ENCODE peak calls at places on chromosomes 11 and 22, in eight cellular contexts. Y, T, Z, W, V, E, I and D are unnamed samples.

GRCh38 chr11:34256591-34256990 is 101.2 kb downstream of the ABTB2 start:
- DNase-seq in E (no peak), Z (no peak), I (no peak), T (no peak), W (no peak), Y (no peak), V (no peak), D (no peak)

GRCh38 chr22:35930933-35931332 is 97.7 kb downstream of the RBFOX2 start:
- DNase-seq in W (peak; percentile 69), T (no peak), I (no peak), Y (no peak), E (peak; percentile 57), V (no peak), Z (no peak), D (no peak)

GRCh38 chr22:30310881-30311771 is 15.6 kb downstream of the TBC1D10A start:
- DNase-seq in I (no peak), Z (peak; percentile 70), T (no peak), E (no peak), Y (peak; percentile 43), W (peak; percentile 78), V (peak; percentile 80), D (peak; percentile 77)

GRCh38 chr11:72190581-72191205 is 1.2 kb upstream of the FOLR1 start:
- DNase-seq in T (no peak), Y (no peak), W (no peak), I (no peak), Z (no peak), V (no peak), E (no peak), D (no peak)

GRCh38 chr11:68992743-68993255 is 12.0 kb upstream of the MRGPRD start:
- DNase-seq in E (no peak), V (peak; percentile 1), Y (no peak), W (no peak), T (no peak), Z (no peak), I (no peak), D (no peak)

GRCh38 chr11:109338131-109338530 is 83.9 kb upstream of the C11orf87 start:
- DNase-seq in Z (no peak), W (peak; percentile 75), I (no peak), E (no peak), Y (no peak), V (no peak), T (no peak), D (no peak)

GRCh38 chr11:45051621-45052020 is 94.8 kb upstream of the PRDM11 start:
- DNase-seq in V (no peak), Z (no peak), E (no peak), W (no peak), I (no peak), Y (no peak), T (no peak), D (no peak)

GRCh38 chr11:68838572-68838964 is 3.1 kb downstream of the CPT1A start:
- DNase-seq in Z (no peak), E (no peak), I (no peak), T (no peak), Y (no peak), W (no peak), V (no peak), D (no peak)

GRCh38 chr22:27238935-27239510 is 562.5 kb downstream of the MN1 start:
- DNase-seq in Z (no peak), T (no peak), E (no peak), W (peak; percentile 100), I (no peak), V (no peak), Y (no peak), D (peak; percentile 52)

GRCh38 chr22:50443801-50444625 is 30.8 kb downstream of the SBF1 start:
- DNase-seq in Z (no peak), T (no peak), I (no peak), Y (no peak), W (no peak), V (no peak), E (no peak), D (no peak)

GRCh38 chr11:35088676-35089075 is 50.3 kb upstream of the CD44 start:
- DNase-seq in Y (no peak), V (no peak), T (no peak), E (no peak), W (peak; percentile 59), Z (peak; percentile 73), I (no peak), D (no peak)

GRCh38 chr22:44133161-44133560 is 47.6 kb upstream of the PARVG start:
- DNase-seq in Z (no peak), W (peak; percentile 92), V (no peak), T (no peak), Y (no peak), E (no peak), I (no peak), D (no peak)

DNA sequence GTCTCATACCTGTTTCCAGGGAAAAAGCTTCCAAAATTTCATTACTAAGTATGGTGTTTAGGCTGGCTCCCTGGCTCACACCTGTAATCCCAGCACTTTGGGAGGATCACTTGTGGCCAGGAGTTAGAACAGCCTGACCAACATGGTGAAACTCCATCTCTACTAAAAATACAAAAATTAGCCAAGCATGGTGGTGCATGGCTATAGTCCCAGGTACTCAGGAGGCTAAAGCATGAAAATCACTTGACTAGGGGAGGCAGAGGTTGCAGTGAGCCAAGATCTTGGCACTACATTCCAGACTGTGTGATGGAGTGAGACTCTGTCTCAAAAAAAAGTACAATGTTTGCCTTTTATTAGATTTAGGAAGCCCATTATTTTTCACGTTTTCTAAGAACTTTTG is 331.5 kb upstream of the CCDC90B start:
- DNase-seq in Y (no peak), W (no peak), V (no peak), T (no peak), E (no peak), I (no peak), Z (no peak), D (no peak)
- TF ChIP-seq CTCF in Y (no peak), W (no peak), V (no peak), T (no peak), E (no peak), I (no peak), Z (no peak), D (no peak)

DNA sequence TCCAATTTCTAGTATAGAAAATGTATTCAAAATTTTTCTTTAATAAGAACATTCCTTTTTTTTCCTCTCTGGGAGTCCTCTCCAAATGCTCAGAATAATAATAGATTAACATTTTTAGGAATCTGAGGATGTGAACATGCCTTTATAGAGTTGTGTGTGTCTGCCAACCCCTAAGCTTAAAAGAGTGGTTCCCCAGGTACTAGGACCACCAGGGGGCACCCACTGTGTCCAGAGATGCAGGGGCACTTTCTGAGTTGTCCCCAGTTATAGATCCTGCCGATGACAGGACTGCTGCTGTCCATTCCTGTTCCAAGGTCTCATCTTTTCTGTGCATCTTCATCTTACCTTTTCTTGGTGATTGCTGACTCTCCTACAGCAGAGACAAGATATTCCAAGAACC is 27.0 kb upstream of the MICAL2 start:
- DNase-seq in W (no peak), E (no peak), Y (no peak), V (no peak), Z (no peak), I (no peak), T (no peak), D (no peak)
- H3K4me1 ChIP-seq in W (peaks cover 28% of the 10 kb centered on the region), E (peaks cover 12% of the 10 kb centered on the region), Y (peaks cover 29% of the 10 kb centered on the region), V (peaks cover 33% of the 10 kb centered on the region), Z (peaks cover 8% of the 10 kb centered on the region), I (no peaks in the 10 kb centered on the region), T (peaks cover 30% of the 10 kb centered on the region), D (peaks cover 34% of the 10 kb centered on the region)

GRCh38 chr22:45263790-45264269 is 20.9 kb upstream of the UPK3A start:
- DNase-seq in T (no peak), W (peak; percentile 75), Z (peak; percentile 77), Y (peak; percentile 60), I (no peak), E (peak; percentile 70), V (peak; percentile 72), D (peak; percentile 77)
- H3K27ac ChIP-seq in T (no peak overlapping the region), W (no peak overlapping the region), Z (no peak overlapping the region), Y (no peak overlapping the region), I (no peak overlapping the region), E (peak overlapping the region; percentile 71), V (peak overlapping the region; percentile 23), D (peak overlapping the region; percentile 32)

DNA sequence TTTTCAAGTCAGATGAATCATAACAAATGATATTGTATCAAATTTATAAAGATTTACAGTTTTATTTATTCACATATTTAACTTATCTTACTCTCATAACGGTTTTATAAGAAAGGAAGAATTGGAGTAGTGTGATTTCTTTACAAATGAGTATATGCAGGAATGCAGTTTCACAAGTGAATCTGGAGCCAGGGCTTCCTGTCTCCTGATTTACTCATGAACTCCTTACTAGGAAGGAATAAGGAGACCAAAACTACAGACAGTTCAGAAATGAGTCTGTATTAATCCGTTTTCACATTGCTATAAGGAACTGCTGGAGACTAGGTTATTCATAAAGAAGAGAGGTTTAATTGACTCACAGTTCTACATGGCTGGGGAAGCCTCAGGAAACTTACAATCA is 11.0 kb downstream of the OR8D1 start:
- DNase-seq in V (no peak), I (no peak), T (no peak), Z (no peak), E (no peak), W (no peak), Y (no peak), D (no peak)
- TF ChIP-seq CTCF in V (no peak), I (no peak), T (no peak), Z (no peak), E (no peak), W (no peak), Y (no peak), D (no peak)

GRCh38 chr22:20919718-20920117 is 2.5 kb downstream of the CRKL start:
- DNase-seq in W (peak; percentile 36), V (no peak), I (no peak), Z (no peak), E (no peak), T (no peak), Y (no peak), D (no peak)
- H3K4me1 ChIP-seq in W (peaks cover 11% of the 10 kb centered on the region), V (peaks cover 48% of the 10 kb centered on the region), I (peaks cover 3% of the 10 kb centered on the region), Z (peaks cover 8% of the 10 kb centered on the region), E (peaks cover 10% of the 10 kb centered on the region), T (peaks cover 46% of the 10 kb centered on the region), Y (peaks cover 18% of the 10 kb centered on the region), D (peaks cover 45% of the 10 kb centered on the region)

GRCh38 chr22:38298312-38299000 is 18.8 kb downstream of the CSNK1E start:
- DNase-seq in V (no peak), Y (no peak), I (no peak), E (no peak), W (peak; percentile 100), Z (no peak), T (no peak), D (no peak)
- H3K27ac ChIP-seq in V (no peak overlapping the region), Y (no peak overlapping the region), I (no peak overlapping the region), E (no peak overlapping the region), W (peak overlapping the region; percentile 10), Z (no peak overlapping the region), T (no peak overlapping the region), D (no peak overlapping the region)

DNA sequence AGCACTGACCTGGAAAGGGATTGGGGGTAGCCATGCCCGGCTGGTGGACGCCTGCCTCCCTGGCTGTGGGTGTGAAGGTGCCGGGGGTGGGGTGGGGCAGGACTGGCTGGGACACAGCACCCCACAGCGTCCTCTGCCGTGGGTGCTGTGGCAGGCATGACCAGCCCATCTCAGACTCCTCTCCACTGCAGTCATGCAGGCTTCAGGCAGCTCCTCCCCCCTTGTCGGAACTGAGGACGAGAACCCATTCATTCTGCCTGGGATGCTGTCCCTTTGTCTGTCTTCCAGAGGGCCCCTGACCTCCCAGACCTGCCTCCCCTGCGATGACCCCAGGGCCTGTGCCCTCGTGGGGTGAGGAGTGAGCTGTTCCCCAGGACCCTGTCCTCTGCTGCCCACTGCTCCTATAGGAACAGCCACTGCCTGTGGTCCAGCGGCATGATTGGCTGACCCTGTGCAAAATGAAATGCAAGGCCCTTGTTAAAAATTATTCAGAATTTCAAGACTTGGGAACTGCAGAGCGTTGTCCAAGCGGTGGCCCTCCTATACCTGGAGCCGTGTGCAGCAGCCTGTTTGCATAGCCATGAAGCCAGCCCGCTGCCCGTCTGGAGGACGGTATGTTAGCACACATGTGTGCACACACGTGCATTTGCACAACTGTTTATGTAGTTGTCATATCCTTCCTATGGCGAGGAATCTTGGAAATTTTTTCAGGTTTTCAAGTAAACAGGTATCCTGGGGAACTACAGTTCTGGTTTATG is 1122.3 kb downstream of the BRD1 start:
- DNase-seq in W (no peak), V (no peak), I (no peak), Y (no peak), Z (no peak), T (no peak), E (no peak), D (peak; percentile 37)
- TF ChIP-seq CTCF in W (no peak), V (no peak), I (no peak), Y (no peak), Z (no peak), T (no peak), E (no peak), D (no peak)